ENCODE peak calls at places on chromosomes 16 and 17, in six cellular contexts. J, W, T, Y, L and V are unnamed samples.

GRCh38 chr16:55929184-55929583 is 54.0 kb upstream of the CES5A start:
- DNase-seq in W (no peak), L (no peak), Y (no peak), J (no peak), T (no peak), V (no peak)

GRCh38 chr17:75617675-75618074 is 15.6 kb upstream of the SMIM5 start:
- DNase-seq in W (no peak), Y (no peak), L (no peak), T (no peak), J (no peak), V (no peak)

GRCh38 chr17:50322271-50322670 is 23.7 kb upstream of the XYLT2 start:
- DNase-seq in Y (no peak), W (no peak), L (peak; percentile 38), T (no peak), J (no peak), V (no peak)

GRCh38 chr16:56354746-56355145 is 70.6 kb downstream of the AMFR start:
- DNase-seq in W (peak; percentile 59), L (no peak), J (no peak), Y (no peak), T (no peak), V (no peak)

GRCh38 chr16:70591609-70592008 is 54.8 kb upstream of the IL34 start:
- DNase-seq in Y (no peak), J (no peak), T (no peak), L (no peak), W (no peak), V (no peak)

GRCh38 chr17:81713004-81713555 is 996 bp downstream of the SLC25A10 start:
- DNase-seq in Y (no peak), J (no peak), W (peak; percentile 66), T (no peak), L (no peak), V (no peak)

GRCh38 chr17:83183951-83184506 is 104.6 kb downstream of the METRNL start:
- DNase-seq in T (no peak), J (no peak), Y (no peak), L (no peak), W (no peak), V (peak; percentile 41)

GRCh38 chr16:1710811-1711507 is 5.0 kb downstream of the MAPK8IP3 start:
- DNase-seq in T (no peak), Y (no peak), W (no peak), L (no peak), J (no peak), V (no peak)

GRCh38 chr16:59612094-59612493 is 878.0 kb upstream of the GOT2 start:
- DNase-seq in L (no peak), Y (no peak), J (no peak), T (no peak), W (no peak), V (no peak)

GRCh38 chr17:64470676-64471075 is 21.8 kb downstream of the MILR1 start:
- DNase-seq in W (no peak), T (no peak), Y (no peak), L (no peak), J (no peak), V (no peak)

GRCh38 chr16:74698220-74698619 is 2.4 kb downstream of the MLKL start:
- DNase-seq in T (no peak), W (no peak), J (peak; percentile 5), L (peak; percentile 8), Y (peak; percentile 57), V (no peak)

GRCh38 chr16:14371778-14372431 is 258.2 kb downstream of the PARN start:
- DNase-seq in T (no peak), Y (no peak), W (no peak), L (no peak), J (no peak), V (no peak)

GRCh38 chr16:72203401-72203800 is 31.4 kb upstream of the PMFBP1 start:
- DNase-seq in L (peak; percentile 4), Y (peak; percentile 35), J (peak; percentile 40), W (no peak), T (no peak), V (no peak)

GRCh38 chr17:43211480-43212402 is at the start of gene TMEM106A:
- DNase-seq in J (peak; percentile 92), T (peak; percentile 84), W (peak; percentile 93), Y (peak; percentile 95), L (peak; percentile 85), V (peak; percentile 88)

GRCh38 chr16:53501216-53501859 is 1.7 kb downstream of the AKTIP start:
- DNase-seq in L (no peak), J (peak; percentile 11), T (no peak), Y (no peak), W (no peak), V (no peak)

GRCh38 chr16:68130520-68130919 is 45.4 kb downstream of the NFATC3 start:
- DNase-seq in T (no peak), Y (no peak), L (no peak), J (no peak), W (no peak), V (no peak)

GRCh38 chr17:14143678-14144077 is 74.4 kb downstream of the COX10 start:
- DNase-seq in J (no peak), Y (no peak), W (no peak), T (no peak), L (peak; percentile 15), V (no peak)

GRCh38 chr17:41520821-41521521 is 2.3 kb upstream of the KRT15 start:
- DNase-seq in L (no peak), J (no peak), T (no peak), W (no peak), Y (no peak), V (no peak)

GRCh38 chr17:60390223-60390622 is 1.7 kb downstream of the USP32 start:
- DNase-seq in L (peak; percentile 47), Y (no peak), T (no peak), W (no peak), J (peak; percentile 85), V (no peak)

GRCh38 chr17:19470529-19471261 is 59.7 kb downstream of the RNF112 start:
- DNase-seq in W (peak; percentile 96), T (no peak), L (peak; percentile 56), J (peak; percentile 49), Y (no peak), V (no peak)

GRCh38 chr16:70614208-70614951 is 32.0 kb upstream of the IL34 start:
- DNase-seq in W (no peak), L (no peak), J (no peak), T (no peak), Y (no peak), V (no peak)

GRCh38 chr16:67260426-67261063 is 11.8 kb downstream of the SLC9A5 start:
- DNase-seq in Y (peak; percentile 79), T (peak; percentile 61), L (peak; percentile 72), W (peak; percentile 55), J (peak; percentile 77), V (no peak)